ENCODE peak calls at places on chromosome 20, in eight cellular contexts. One of them, this sample, is unnamed.

GRCh38 chr20:57882451-57883161 is 172.8 kb upstream of the PMEPA1 start:
- DNase-seq in left ventricle myocardium inferior: no peak
- DNase-seq in GM13977: no peak
- DNase-seq in lower lobe of right lung: no peak
- DNase-seq in IMR-90: no peak
- DNase-seq in omental fat pad: no peak
- DNase-seq in AG09319: no peak
- DNase-seq in bronchial epithelial cell: no peak
- DNase-seq in this sample: peak

GRCh38 chr20:41331731-41332130 is 8.9 kb upstream of the LPIN3 start:
- DNase-seq in GM13977: no peak
- DNase-seq in bronchial epithelial cell: no peak
- DNase-seq in IMR-90: no peak
- DNase-seq in lower lobe of right lung: no peak
- DNase-seq in omental fat pad: no peak
- DNase-seq in left ventricle myocardium inferior: no peak
- DNase-seq in AG09319: no peak
- DNase-seq in this sample: no peak

GRCh38 chr20:4341804-4342560 is 326.6 kb upstream of the RNF24 start:
- DNase-seq in lower lobe of right lung: no peak
- DNase-seq in GM13977: no peak
- DNase-seq in left ventricle myocardium inferior: no peak
- DNase-seq in IMR-90: peak
- DNase-seq in omental fat pad: no peak
- DNase-seq in bronchial epithelial cell: peak
- DNase-seq in AG09319: peak
- DNase-seq in this sample: no peak

GRCh38 chr20:24109008-24109407 is 120.4 kb upstream of the GGTLC1 start:
- DNase-seq in bronchial epithelial cell: no peak
- DNase-seq in IMR-90: no peak
- DNase-seq in lower lobe of right lung: no peak
- DNase-seq in GM13977: no peak
- DNase-seq in AG09319: no peak
- DNase-seq in omental fat pad: no peak
- DNase-seq in left ventricle myocardium inferior: no peak
- DNase-seq in this sample: no peak

GRCh38 chr20:54625497-54625896 is 150.1 kb downstream of the DOK5 start:
- DNase-seq in AG09319: no peak
- DNase-seq in IMR-90: no peak
- DNase-seq in omental fat pad: no peak
- DNase-seq in bronchial epithelial cell: no peak
- DNase-seq in left ventricle myocardium inferior: no peak
- DNase-seq in lower lobe of right lung: no peak
- DNase-seq in GM13977: no peak
- DNase-seq in this sample: no peak

GRCh38 chr20:17558154-17558940 is 11.5 kb upstream of the DSTN start:
- DNase-seq in left ventricle myocardium inferior: no peak
- DNase-seq in lower lobe of right lung: no peak
- DNase-seq in GM13977: no peak
- DNase-seq in IMR-90: peak
- DNase-seq in omental fat pad: no peak
- DNase-seq in bronchial epithelial cell: peak
- DNase-seq in AG09319: peak
- DNase-seq in this sample: no peak

GRCh38 chr20:32227744-32228688 is 20.3 kb downstream of the POFUT1 start:
- DNase-seq in AG09319: no peak
- DNase-seq in IMR-90: no peak
- DNase-seq in lower lobe of right lung: peak
- DNase-seq in GM13977: no peak
- DNase-seq in bronchial epithelial cell: no peak
- DNase-seq in left ventricle myocardium inferior: peak
- DNase-seq in omental fat pad: no peak
- DNase-seq in this sample: no peak

GRCh38 chr20:19881080-19881840 is 123.2 kb downstream of the RIN2 start:
- DNase-seq in bronchial epithelial cell: no peak
- DNase-seq in IMR-90: no peak
- DNase-seq in left ventricle myocardium inferior: no peak
- DNase-seq in AG09319: no peak
- DNase-seq in lower lobe of right lung: no peak
- DNase-seq in omental fat pad: no peak
- DNase-seq in GM13977: no peak
- DNase-seq in this sample: no peak

GRCh38 chr20:48490976-48491657 is 336.7 kb downstream of the PREX1 start:
- DNase-seq in IMR-90: no peak
- DNase-seq in bronchial epithelial cell: no peak
- DNase-seq in lower lobe of right lung: no peak
- DNase-seq in GM13977: no peak
- DNase-seq in AG09319: no peak
- DNase-seq in omental fat pad: no peak
- DNase-seq in left ventricle myocardium inferior: no peak
- DNase-seq in this sample: no peak

GRCh38 chr20:48205786-48206185 is 420.5 kb upstream of the SULF2 start:
- DNase-seq in left ventricle myocardium inferior: no peak
- DNase-seq in bronchial epithelial cell: no peak
- DNase-seq in GM13977: no peak
- DNase-seq in lower lobe of right lung: no peak
- DNase-seq in IMR-90: no peak
- DNase-seq in omental fat pad: no peak
- DNase-seq in AG09319: no peak
- DNase-seq in this sample: no peak

GRCh38 chr20:37265152-37265551 is 3.5 kb upstream of the GHRH start:
- DNase-seq in AG09319: no peak
- DNase-seq in IMR-90: no peak
- DNase-seq in lower lobe of right lung: no peak
- DNase-seq in omental fat pad: no peak
- DNase-seq in GM13977: peak
- DNase-seq in bronchial epithelial cell: no peak
- DNase-seq in left ventricle myocardium inferior: no peak
- DNase-seq in this sample: no peak

GRCh38 chr20:25496968-25497401 is 88.3 kb downstream of the NINL start:
- DNase-seq in IMR-90: peak
- DNase-seq in GM13977: no peak
- DNase-seq in bronchial epithelial cell: peak
- DNase-seq in left ventricle myocardium inferior: no peak
- DNase-seq in lower lobe of right lung: no peak
- DNase-seq in AG09319: no peak
- DNase-seq in omental fat pad: no peak
- DNase-seq in this sample: no peak

GRCh38 chr20:34022154-34022842 is 28.6 kb downstream of the RALY start:
- DNase-seq in AG09319: no peak
- DNase-seq in bronchial epithelial cell: peak
- DNase-seq in lower lobe of right lung: no peak
- DNase-seq in left ventricle myocardium inferior: no peak
- DNase-seq in omental fat pad: no peak
- DNase-seq in IMR-90: no peak
- DNase-seq in GM13977: peak
- DNase-seq in this sample: no peak

GRCh38 chr20:44979090-44979621 is 12.8 kb downstream of the STK4 start:
- DNase-seq in bronchial epithelial cell: no peak
- DNase-seq in AG09319: no peak
- DNase-seq in omental fat pad: no peak
- DNase-seq in IMR-90: peak
- DNase-seq in GM13977: peak
- DNase-seq in lower lobe of right lung: no peak
- DNase-seq in left ventricle myocardium inferior: no peak
- DNase-seq in this sample: no peak

GRCh38 chr20:12790856-12791255 is 217.9 kb upstream of the SPTLC3 start:
- DNase-seq in bronchial epithelial cell: no peak
- DNase-seq in GM13977: no peak
- DNase-seq in omental fat pad: no peak
- DNase-seq in IMR-90: no peak
- DNase-seq in lower lobe of right lung: no peak
- DNase-seq in left ventricle myocardium inferior: no peak
- DNase-seq in AG09319: no peak
- DNase-seq in this sample: no peak

DNA sequence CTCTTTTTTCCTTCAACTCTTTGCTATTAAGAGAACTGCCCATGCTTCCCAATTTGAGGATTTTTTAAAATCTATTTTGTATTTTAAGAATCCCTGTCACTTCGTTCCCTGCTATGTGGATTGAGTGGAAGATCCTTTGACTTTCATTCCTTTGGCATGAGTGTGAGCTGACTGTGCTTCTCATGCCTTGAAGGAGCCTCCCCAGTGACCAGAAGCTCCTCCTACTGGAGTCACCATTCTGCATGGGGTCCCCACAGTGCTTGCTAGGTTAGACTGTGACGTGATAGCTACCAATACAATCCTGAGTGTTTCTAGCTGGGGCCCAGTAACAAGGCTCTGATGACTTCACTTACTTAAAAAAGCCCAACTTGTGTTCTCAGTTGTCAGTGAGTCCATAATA is 104.4 kb upstream of the LAMP5 start:
- DNase-seq in GM13977: no peak
- DNase-seq in omental fat pad: no peak
- DNase-seq in left ventricle myocardium inferior: no peak
- DNase-seq in AG09319: no peak
- DNase-seq in IMR-90: peak
- DNase-seq in lower lobe of right lung: no peak
- DNase-seq in bronchial epithelial cell: peak
- DNase-seq in this sample: no peak
- TF ChIP-seq CTCF in GM13977: no peak
- TF ChIP-seq CTCF in omental fat pad: no peak
- TF ChIP-seq CTCF in left ventricle myocardium inferior: no peak
- TF ChIP-seq CTCF in AG09319: no peak
- TF ChIP-seq CTCF in IMR-90: no peak
- TF ChIP-seq CTCF in lower lobe of right lung: no peak
- TF ChIP-seq CTCF in bronchial epithelial cell: no peak
- TF ChIP-seq CTCF in this sample: no peak

DNA sequence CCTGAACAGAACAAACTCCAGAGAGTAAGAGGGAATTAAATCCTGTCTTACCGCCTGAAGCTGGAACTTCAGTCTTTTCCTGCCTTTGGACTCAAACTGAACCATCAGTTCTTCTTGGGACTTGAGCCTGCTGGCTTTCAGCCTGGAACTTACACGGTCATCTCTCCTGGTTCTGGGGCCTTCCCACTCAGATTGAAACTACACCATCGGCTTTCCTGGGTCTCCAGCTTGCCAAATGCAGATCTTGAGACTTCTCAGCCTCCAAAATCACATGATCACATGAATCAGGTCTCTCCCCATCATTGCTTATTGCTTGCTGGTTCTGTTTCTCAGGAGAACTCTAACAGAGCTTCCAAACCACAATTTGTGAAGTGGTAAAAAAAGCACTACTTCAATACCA is 276.3 kb downstream of the KIF16B start:
- DNase-seq in IMR-90: no peak
- DNase-seq in omental fat pad: no peak
- DNase-seq in lower lobe of right lung: no peak
- DNase-seq in AG09319: peak
- DNase-seq in bronchial epithelial cell: no peak
- DNase-seq in GM13977: no peak
- DNase-seq in left ventricle myocardium inferior: no peak
- DNase-seq in this sample: no peak
- TF ChIP-seq CTCF in IMR-90: no peak
- TF ChIP-seq CTCF in omental fat pad: no peak
- TF ChIP-seq CTCF in lower lobe of right lung: no peak
- TF ChIP-seq CTCF in AG09319: no peak
- TF ChIP-seq CTCF in bronchial epithelial cell: no peak
- TF ChIP-seq CTCF in GM13977: no peak
- TF ChIP-seq CTCF in left ventricle myocardium inferior: no peak
- TF ChIP-seq CTCF in this sample: no peak

DNA sequence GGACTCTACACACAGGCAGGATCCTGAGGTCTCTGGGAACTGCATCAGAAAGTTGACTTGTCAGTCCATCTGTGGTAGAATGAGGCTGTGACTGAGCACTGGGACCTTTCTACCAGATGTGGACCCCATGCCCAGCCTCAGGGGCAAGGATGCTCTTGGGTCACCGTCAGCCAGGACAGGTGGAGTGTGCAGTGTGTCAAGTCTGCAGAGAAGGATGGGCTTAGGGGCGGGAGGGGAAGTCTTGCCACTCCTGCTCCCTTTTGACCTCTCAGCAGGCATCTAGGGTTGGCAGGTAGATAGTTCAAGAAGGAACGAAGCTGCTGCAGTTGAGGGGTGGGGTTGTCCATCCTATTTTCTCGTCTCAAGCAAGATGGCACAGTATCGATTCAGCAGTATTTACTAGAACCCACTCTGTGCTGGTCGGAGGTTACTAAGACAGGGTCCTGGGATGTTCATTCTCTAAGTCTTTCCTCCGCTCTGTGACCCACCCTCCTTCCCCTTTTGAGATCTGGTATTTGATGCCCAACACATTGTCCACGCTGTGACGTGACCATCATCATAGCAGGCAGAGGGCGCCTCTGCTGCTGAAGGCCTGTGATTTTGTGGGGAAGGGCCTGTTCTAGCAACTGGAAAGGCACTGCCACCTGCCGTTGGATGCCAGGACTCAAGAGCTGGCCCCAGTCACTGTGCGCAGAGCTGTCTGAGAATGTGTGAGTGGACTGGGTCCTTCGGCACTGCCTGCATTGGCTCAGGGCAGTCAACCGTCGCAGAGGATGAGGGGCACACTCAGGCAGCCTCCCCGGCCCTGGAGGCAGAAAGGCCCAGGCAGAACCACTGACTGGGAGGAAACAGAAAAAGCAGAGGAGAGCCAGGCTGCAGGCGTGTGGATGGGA is 23.2 kb downstream of the RBCK1 start:
- DNase-seq in left ventricle myocardium inferior: peak
- DNase-seq in GM13977: peak
- DNase-seq in AG09319: peak
- DNase-seq in IMR-90: peak
- DNase-seq in bronchial epithelial cell: peak
- DNase-seq in lower lobe of right lung: no peak
- DNase-seq in omental fat pad: no peak
- DNase-seq in this sample: no peak
- TF ChIP-seq CTCF in left ventricle myocardium inferior: peak
- TF ChIP-seq CTCF in GM13977: peak
- TF ChIP-seq CTCF in AG09319: peak
- TF ChIP-seq CTCF in IMR-90: peak
- TF ChIP-seq CTCF in bronchial epithelial cell: peak
- TF ChIP-seq CTCF in lower lobe of right lung: peak
- TF ChIP-seq CTCF in omental fat pad: no peak
- TF ChIP-seq CTCF in this sample: peak

GRCh38 chr20:62269871-62270270 is 31.6 kb downstream of the OSBPL2 start:
- DNase-seq in IMR-90: no peak
- DNase-seq in AG09319: no peak
- DNase-seq in bronchial epithelial cell: no peak
- DNase-seq in left ventricle myocardium inferior: no peak
- DNase-seq in omental fat pad: no peak
- DNase-seq in lower lobe of right lung: no peak
- DNase-seq in GM13977: no peak
- DNase-seq in this sample: no peak

GRCh38 chr20:62269378-62269777 is 31.1 kb downstream of the OSBPL2 start:
- DNase-seq in GM13977: no peak
- DNase-seq in omental fat pad: no peak
- DNase-seq in IMR-90: no peak
- DNase-seq in bronchial epithelial cell: no peak
- DNase-seq in left ventricle myocardium inferior: no peak
- DNase-seq in lower lobe of right lung: no peak
- DNase-seq in AG09319: no peak
- DNase-seq in this sample: no peak

GRCh38 chr20:62274332-62275262 is 28.2 kb upstream of the ADRM1 start:
- DNase-seq in GM13977: no peak
- DNase-seq in omental fat pad: no peak
- DNase-seq in lower lobe of right lung: no peak
- DNase-seq in AG09319: no peak
- DNase-seq in IMR-90: no peak
- DNase-seq in left ventricle myocardium inferior: no peak
- DNase-seq in bronchial epithelial cell: no peak
- DNase-seq in this sample: no peak

GRCh38 chr20:62273421-62273820 is 29.4 kb upstream of the ADRM1 start:
- DNase-seq in bronchial epithelial cell: no peak
- DNase-seq in left ventricle myocardium inferior: no peak
- DNase-seq in GM13977: no peak
- DNase-seq in AG09319: no peak
- DNase-seq in lower lobe of right lung: no peak
- DNase-seq in IMR-90: no peak
- DNase-seq in omental fat pad: no peak
- DNase-seq in this sample: no peak

GRCh38 chr20:62272200-62272599 is 30.6 kb upstream of the ADRM1 start:
- DNase-seq in lower lobe of right lung: no peak
- DNase-seq in IMR-90: no peak
- DNase-seq in AG09319: no peak
- DNase-seq in GM13977: no peak
- DNase-seq in left ventricle myocardium inferior: no peak
- DNase-seq in omental fat pad: no peak
- DNase-seq in bronchial epithelial cell: no peak
- DNase-seq in this sample: no peak
- TF ChIP-seq CTCF in lower lobe of right lung: no peak
- TF ChIP-seq CTCF in IMR-90: no peak
- TF ChIP-seq CTCF in AG09319: no peak
- TF ChIP-seq CTCF in GM13977: no peak
- TF ChIP-seq CTCF in left ventricle myocardium inferior: no peak
- TF ChIP-seq CTCF in omental fat pad: no peak
- TF ChIP-seq CTCF in bronchial epithelial cell: no peak
- TF ChIP-seq CTCF in this sample: no peak